ENCODE peak calls at places on chromosome 1, in five cellular contexts. Y is AG04450; P is cardiac muscle cell; N is cardiac fibroblast; K is effector memory CD4-positive, alpha-beta T cell. G is an unnamed sample.

GRCh38 chr1:23466423-23466989 is 17.5 kb downstream of the ASAP3 start:
- DNase-seq in Y (no peak), P (no peak), N (no peak), K (no peak), G (no peak)

GRCh38 chr1:83818916-83819315 is 180.0 kb downstream of the TTLL7 start:
- DNase-seq in Y (no peak), P (no peak), N (peak; percentile 17), K (no peak), G (no peak)

GRCh38 chr1:245501635-245502034 is 346.9 kb downstream of the KIF26B start:
- DNase-seq in Y (no peak), P (no peak), N (no peak), K (no peak), G (no peak)

GRCh38 chr1:209106237-209106741 is 477.2 kb upstream of the CAMK1G start:
- DNase-seq in Y (no peak), P (no peak), N (peak; percentile 2), K (no peak), G (peak; percentile 41)

GRCh38 chr1:206447792-206448191 is 22.5 kb upstream of the IKBKE start:
- DNase-seq in Y (no peak), P (no peak), N (no peak), K (no peak), G (no peak)

GRCh38 chr1:167482184-167482583 is 36.1 kb downstream of the CD247 start:
- DNase-seq in Y (no peak), P (no peak), N (no peak), K (no peak), G (no peak)

GRCh38 chr1:48127735-48128685 is 94.5 kb upstream of the SLC5A9 start:
- DNase-seq in Y (no peak), P (no peak), N (no peak), K (no peak), G (no peak)

GRCh38 chr1:85297855-85298629 is 21.6 kb upstream of the BCL10 start:
- DNase-seq in Y (peak; percentile 98), P (no peak), N (peak; percentile 99), K (peak; percentile 51), G (peak; percentile 99)

GRCh38 chr1:9833632-9834031 is 9.9 kb upstream of the CLSTN1 start:
- DNase-seq in Y (no peak), P (no peak), N (no peak), K (no peak), G (no peak)

GRCh38 chr1:202871367-202871766 is 17.6 kb downstream of the RABIF start:
- DNase-seq in Y (no peak), P (no peak), N (no peak), K (no peak), G (no peak)

GRCh38 chr1:47875831-47876586 is 121.2 kb downstream of the TRABD2B start:
- DNase-seq in Y (no peak), P (peak; percentile 93), N (no peak), K (no peak), G (no peak)

GRCh38 chr1:152497273-152497672 is 13.3 kb upstream of the LCE5A start:
- DNase-seq in Y (no peak), P (no peak), N (peak; percentile 8), K (no peak), G (no peak)

GRCh38 chr1:193629875-193630274 is 443.5 kb upstream of the B3GALT2 start:
- DNase-seq in Y (no peak), P (no peak), N (peak; percentile 36), K (no peak), G (peak; percentile 5)

GRCh38 chr1:225888898-225889690 is at the start of gene LEFTY1:
- DNase-seq in Y (no peak), P (peak; percentile 6), N (no peak), K (no peak), G (no peak)

GRCh38 chr1:188117436-188117835 is 1288.7 kb downstream of the PLA2G4A start:
- DNase-seq in Y (no peak), P (no peak), N (no peak), K (no peak), G (no peak)

GRCh38 chr1:176639136-176639535 is 176.2 kb downstream of the PAPPA2 start:
- DNase-seq in Y (no peak), P (no peak), N (no peak), K (no peak), G (no peak)

GRCh38 chr1:58695206-58695605 is 4.7 kb downstream of the MYSM1 start:
- DNase-seq in Y (no peak), P (no peak), N (no peak), K (no peak), G (no peak)

GRCh38 chr1:230080834-230081233 is 13.8 kb downstream of the GALNT2 start:
- DNase-seq in Y (no peak), P (peak; percentile 61), N (no peak), K (no peak), G (no peak)

GRCh38 chr1:100036718-100037664 is 67.2 kb downstream of the SLC35A3 start:
- DNase-seq in Y (no peak), P (peak; percentile 5), N (peak; percentile 72), K (no peak), G (peak; percentile 31)

GRCh38 chr1:183942933-183943693 is 94.4 kb downstream of the COLGALT2 start:
- DNase-seq in Y (peak; percentile 81), P (peak; percentile 12), N (peak; percentile 99), K (no peak), G (peak; percentile 100)

GRCh38 chr1:5105744-5106143 is 451.3 kb downstream of the AJAP1 start:
- DNase-seq in Y (no peak), P (no peak), N (no peak), K (no peak), G (no peak)

GRCh38 chr1:194117582-194117981 is 931.2 kb upstream of the B3GALT2 start:
- DNase-seq in Y (no peak), P (no peak), N (no peak), K (no peak), G (no peak)

GRCh38 chr1:202786804-202787203 is 21.4 kb downstream of the KDM5B start:
- DNase-seq in Y (no peak), P (no peak), N (no peak), K (no peak), G (no peak)

GRCh38 chr1:2247760-2248126 is 19.6 kb downstream of the SKI start:
- DNase-seq in Y (no peak), P (no peak), N (no peak), K (no peak), G (no peak)

GRCh38 chr1:109523706-109524105 is 14.2 kb upstream of the AMIGO1 start:
- DNase-seq in Y (no peak), P (no peak), N (no peak), K (no peak), G (no peak)

GRCh38 chr1:72724951-72725863 is 442.9 kb upstream of the NEGR1 start:
- DNase-seq in Y (no peak), P (peak; percentile 52), N (no peak), K (no peak), G (no peak)

GRCh38 chr1:20723159-20723536 is 5.3 kb upstream of the KIF17 start:
- DNase-seq in Y (no peak), P (no peak), N (no peak), K (no peak), G (no peak)

GRCh38 chr1:45327644-45328515 is 1.2 kb downstream of the HPDL start:
- DNase-seq in Y (no peak), P (no peak), N (no peak), K (no peak), G (no peak)
- H3K4me3 ChIP-seq in Y (no peak overlapping the region), P (no peak overlapping the region), N (no peak overlapping the region), K (peak overlapping the region; percentile 63), G (no peak overlapping the region)

GRCh38 chr1:201497935-201498509 is 8.9 kb downstream of the CSRP1 start:
- DNase-seq in Y (no peak), P (no peak), N (no peak), K (no peak), G (no peak)

GRCh38 chr1:201498621-201499020 is 8.3 kb downstream of the CSRP1 start:
- DNase-seq in Y (no peak), P (no peak), N (no peak), K (no peak), G (no peak)

GRCh38 chr1:201496296-201496690 is 10.6 kb downstream of the CSRP1 start:
- DNase-seq in Y (no peak), P (no peak), N (no peak), K (no peak), G (no peak)

GRCh38 chr1:201493757-201494617 is 12.9 kb downstream of the CSRP1 start:
- DNase-seq in Y (no peak), P (peak; percentile 75), N (no peak), K (no peak), G (no peak)

GRCh38 chr1:201495447-201496295 is 11.3 kb downstream of the CSRP1 start:
- DNase-seq in Y (no peak), P (peak; percentile 88), N (peak; percentile 67), K (no peak), G (no peak)
- H3K4me3 ChIP-seq in Y (peak overlapping the region; percentile 7), P (no peak overlapping the region), N (no peak overlapping the region), K (no peak overlapping the region), G (no peak overlapping the region)

GRCh38 chr1:41102208-41102607 is 80.7 kb upstream of the SLFNL1 start:
- DNase-seq in Y (peak; percentile 92), P (no peak), N (peak; percentile 93), K (no peak), G (peak; percentile 93)
- H3K4me3 ChIP-seq in Y (no peak overlapping the region), P (no peak overlapping the region), N (no peak overlapping the region), K (no peak overlapping the region), G (no peak overlapping the region)

GRCh38 chr1:52551476-52552235 is 1.2 kb downstream of the TUT4 start:
- DNase-seq in Y (no peak), P (peak; percentile 16), N (peak; percentile 55), K (peak; percentile 13), G (no peak)
- H3K4me3 ChIP-seq in Y (peak overlapping the region; percentile 80), P (peak overlapping the region; percentile 87), N (peak overlapping the region; percentile 89), K (peak overlapping the region; percentile 90), G (peak overlapping the region; percentile 89)

DNA sequence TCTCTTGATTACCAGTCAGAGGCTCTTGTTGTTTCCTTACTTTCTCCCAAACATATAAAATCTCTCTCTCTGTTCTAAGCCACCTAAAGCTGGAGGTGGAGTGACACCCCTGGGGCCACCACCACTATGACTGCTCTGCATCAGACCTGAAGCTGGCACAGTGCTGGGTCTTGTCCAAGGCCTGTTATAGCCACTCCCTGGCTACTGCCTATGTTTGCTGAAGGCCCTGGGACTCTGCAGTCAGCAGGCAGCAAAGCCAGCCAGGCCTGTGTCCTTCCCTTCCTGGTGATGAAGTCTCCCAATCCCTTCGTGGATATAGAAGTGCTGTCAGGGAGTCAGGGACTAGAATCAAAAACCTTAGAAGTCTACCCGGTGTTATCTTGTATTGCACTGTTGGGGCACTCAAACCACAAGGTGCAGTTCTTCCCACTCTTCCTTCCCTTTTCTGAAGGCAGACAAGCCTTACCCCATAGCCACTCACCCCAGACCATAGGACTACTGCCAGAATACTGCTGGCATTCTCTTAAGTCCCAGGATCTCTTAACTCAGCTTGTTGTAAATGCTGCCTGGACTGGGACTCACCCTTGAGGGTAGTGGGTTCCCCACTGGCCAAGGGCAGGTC is 103.1 kb downstream of the RPS6KC1 start:
- DNase-seq in Y (no peak), P (no peak), N (no peak), K (no peak), G (no peak)
- H3K4me3 ChIP-seq in Y (no peak overlapping the region), P (no peak overlapping the region), N (no peak overlapping the region), K (no peak overlapping the region), G (no peak overlapping the region)

GRCh38 chr1:11741919-11742598 is 6.1 kb downstream of the AGTRAP start:
- DNase-seq in Y (no peak), P (no peak), N (no peak), K (no peak), G (no peak)

GRCh38 chr1:11738096-11738495 is 2.2 kb downstream of the AGTRAP start:
- DNase-seq in Y (no peak), P (no peak), N (no peak), K (no peak), G (no peak)

GRCh38 chr1:11741482-11741881 is 5.5 kb downstream of the AGTRAP start:
- DNase-seq in Y (no peak), P (no peak), N (no peak), K (no peak), G (no peak)

GRCh38 chr1:11738783-11739182 is 2.8 kb downstream of the AGTRAP start:
- DNase-seq in Y (no peak), P (no peak), N (no peak), K (no peak), G (no peak)

GRCh38 chr1:11740258-11741192 is 4.6 kb downstream of the AGTRAP start:
- DNase-seq in Y (no peak), P (no peak), N (no peak), K (no peak), G (no peak)
- H3K4me3 ChIP-seq in Y (no peak overlapping the region), P (no peak overlapping the region), N (no peak overlapping the region), K (no peak overlapping the region), G (no peak overlapping the region)